ENCODE peak calls at places on chromosomes 1 and 21, in five cellular contexts. E is fibroblast of lung, G is uterus, K is testis, V is psoas muscle. X is an unnamed sample. For H3K4me1, the result is how much of the 10 kb centered on the place peaks cover.

GRCh38 chr1:8540266-8540926 is 222.5 kb downstream of the SLC45A1 start:
- DNase-seq in E (peak), G (peak), K (no peak), V (no peak), X (no peak)

GRCh38 chr1:172745014-172745413 is 86.1 kb downstream of the FASLG start:
- DNase-seq in E (peak), G (no peak), K (peak), V (no peak), X (no peak)

GRCh38 chr1:20078166-20078565 is 8.2 kb downstream of the PLA2G5 start:
- DNase-seq in E (no peak), G (no peak), K (no peak), V (no peak), X (no peak)

GRCh38 chr1:202063093-202063492 is 52.7 kb downstream of the ELF3 start:
- DNase-seq in E (peak), G (no peak), K (no peak), V (no peak), X (no peak)

GRCh38 chr1:55381491-55381890 is 166.3 kb upstream of the USP24 start:
- DNase-seq in E (no peak), G (no peak), K (no peak), V (no peak), X (no peak)

GRCh38 chr1:1043411-1043810 is 23.5 kb downstream of the AGRN start:
- DNase-seq in E (no peak), G (no peak), K (no peak), V (no peak), X (no peak)

GRCh38 chr1:6864166-6864565 is 78.9 kb downstream of the CAMTA1 start:
- DNase-seq in E (no peak), G (no peak), K (no peak), V (no peak), X (no peak)

GRCh38 chr1:168300626-168301025 is 19.9 kb downstream of the TBX19 start:
- DNase-seq in E (no peak), G (no peak), K (no peak), V (no peak), X (no peak)

GRCh38 chr1:97190326-97190725 is 468.7 kb downstream of the PTBP2 start:
- DNase-seq in E (peak), G (no peak), K (no peak), V (no peak), X (no peak)

GRCh38 chr21:45622416-45623097 is 21.0 kb upstream of the PCBP3 start:
- DNase-seq in E (no peak), G (no peak), K (no peak), V (no peak), X (no peak)

GRCh38 chr1:2611034-2611501 is 21.7 kb downstream of the MMEL1 start:
- DNase-seq in E (peak), G (no peak), K (peak), V (peak), X (no peak)

GRCh38 chr1:206685256-206685748 is 597 bp downstream of the MAPKAPK2 start:
- DNase-seq in E (peak), G (peak), K (no peak), V (peak), X (no peak)

GRCh38 chr21:30434033-30434631 is 4.1 kb downstream of the KRTAP13-4 start:
- DNase-seq in E (peak), G (no peak), K (peak), V (no peak), X (no peak)

GRCh38 chr1:78779831-78780230 is 130.2 kb downstream of the IFI44 start:
- DNase-seq in E (peak), G (no peak), K (no peak), V (no peak), X (no peak)

GRCh38 chr1:78547081-78547480 is 56.3 kb downstream of the PTGFR start:
- DNase-seq in E (no peak), G (no peak), K (no peak), V (no peak), X (no peak)

GRCh38 chr1:151944110-151944858 is 35.0 kb upstream of the THEM4 start:
- DNase-seq in E (peak), G (no peak), K (no peak), V (no peak), X (no peak)

GRCh38 chr21:35254006-35254751 is 205.1 kb upstream of the RUNX1 start:
- DNase-seq in E (peak), G (no peak), K (no peak), V (no peak), X (no peak)

GRCh38 chr1:208326033-208326432 is 81.8 kb upstream of the PLXNA2 start:
- DNase-seq in E (no peak), G (no peak), K (no peak), V (no peak), X (no peak)

GRCh38 chr1:186845581-186846210 is 16.9 kb downstream of the PLA2G4A start:
- DNase-seq in E (no peak), G (no peak), K (no peak), V (no peak), X (no peak)

GRCh38 chr1:12147116-12147753 is 19.6 kb upstream of the TNFRSF1B start:
- DNase-seq in E (no peak), G (no peak), K (no peak), V (no peak), X (no peak)

GRCh38 chr1:220893701-220894024 is 14.4 kb downstream of the HLX start:
- DNase-seq in E (no peak), G (no peak), K (no peak), V (no peak), X (no peak)
- H3K4me3 ChIP-seq in E (peak), G (peak), K (peak), V (peak), X (peak)

DNA sequence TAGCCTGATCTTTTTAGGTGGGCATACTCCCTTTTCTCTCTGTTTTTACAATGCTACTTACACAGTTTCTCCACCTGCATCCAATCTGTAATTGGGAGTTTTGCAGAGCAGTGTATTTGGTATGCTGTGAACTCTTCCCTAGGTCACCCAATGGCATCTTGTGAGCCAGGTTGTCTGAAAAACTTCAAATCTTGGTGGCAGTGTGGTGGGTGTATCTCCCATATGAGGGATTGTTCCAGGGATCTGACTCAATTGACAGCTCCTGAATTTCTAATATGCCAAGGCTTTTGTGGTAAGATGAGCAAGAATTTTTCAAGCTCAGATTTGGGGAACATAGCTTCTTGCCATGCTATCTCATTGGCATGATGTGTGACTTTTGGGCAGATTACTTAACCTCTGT is 47.2 kb upstream of the MACF1 start:
- DNase-seq in E (no peak), G (no peak), K (no peak), V (no peak), X (no peak)
- H3K4me1 ChIP-seq in E (under half), G (under half), K (under half), V (half or more), X (half or more)

DNA sequence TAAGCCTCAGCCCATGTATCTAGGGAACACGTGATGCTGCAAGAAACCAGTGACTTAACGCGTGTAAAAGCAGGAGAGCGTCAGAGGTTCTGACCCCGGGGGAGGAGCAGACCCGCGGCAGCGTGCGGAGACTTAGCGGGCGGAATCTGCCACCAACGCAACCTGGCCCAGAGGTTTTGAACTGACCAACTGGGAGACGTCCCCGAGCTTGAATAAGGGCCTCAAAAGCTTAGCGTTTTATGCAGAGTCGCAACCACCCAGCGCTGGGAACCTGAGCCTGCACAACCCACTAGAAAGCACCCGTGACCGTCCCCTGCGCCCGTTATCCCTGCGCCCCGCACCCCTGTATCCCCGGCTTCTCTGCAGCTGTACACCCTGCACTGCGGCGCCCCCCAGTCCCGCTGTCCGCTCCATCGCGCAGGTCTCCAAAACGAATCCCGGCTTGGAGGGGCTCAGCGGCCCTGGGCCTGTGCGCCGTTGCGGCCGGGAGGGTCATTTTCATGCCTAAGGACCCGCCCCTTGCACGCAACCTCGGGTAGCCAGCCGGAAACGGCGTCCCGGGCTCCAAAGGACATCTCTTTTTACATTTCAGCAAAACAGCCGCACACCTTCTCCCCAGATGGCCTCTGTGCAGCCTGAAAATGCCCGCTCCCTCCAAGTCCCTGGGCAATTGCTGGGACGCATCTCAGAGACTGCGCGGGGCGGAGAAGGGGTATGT is 29.4 kb upstream of the TRIM17 start:
- DNase-seq in E (peak), G (no peak), K (peak), V (no peak), X (no peak)
- H3K4me3 ChIP-seq in E (peak), G (no peak), K (peak), V (peak), X (peak)

GRCh38 chr1:10646347-10646861 is 150.0 kb downstream of the CASZ1 start:
- DNase-seq in E (peak), G (no peak), K (no peak), V (no peak), X (no peak)
- H3K4me1 ChIP-seq in E (under half), G (under half), K (under half), V (under half), X (under half)

X was measured in thoracic aorta.